ENCODE peak calls at places on chromosomes 6 and 20, in five cellular contexts. X is activated T-cell treated with anti-CD3 and anti-CD28 coated beads for 1 hour, P is AG04449, T is RPMI7951, Y is hepatocyte. L is an unnamed sample.

GRCh38 chr20:35048739-35049138 is 43.9 kb downstream of the TRPC4AP start:
- DNase-seq in Y (no peak), T (peak), P (no peak), X (no peak), L (no peak)

GRCh38 chr6:11500008-11500407 is 37.5 kb upstream of the TMEM170B start:
- DNase-seq in P (peak), X (no peak), T (peak), Y (no peak), L (no peak)

GRCh38 chr6:126607281-126607680 is 267.4 kb downstream of the CENPW start:
- DNase-seq in Y (no peak), T (no peak), X (no peak), P (no peak), L (no peak)

GRCh38 chr6:156599367-156599766 is 177.8 kb upstream of the ARID1B start:
- DNase-seq in X (no peak), T (no peak), Y (no peak), P (no peak), L (no peak)

GRCh38 chr20:22928679-22929078 is 106.4 kb upstream of the SSTR4 start:
- DNase-seq in X (no peak), P (no peak), T (no peak), Y (no peak), L (no peak)

GRCh38 chr6:70412797-70413113 is 553 bp upstream of the FAM135A start:
- DNase-seq in X (no peak), T (no peak), P (no peak), Y (no peak), L (no peak)

GRCh38 chr6:56450882-56451739 is 191.6 kb downstream of the DST start:
- DNase-seq in X (no peak), Y (peak), T (peak), P (peak), L (no peak)

GRCh38 chr20:35395728-35396127 is 16.0 kb downstream of the UQCC1 start:
- DNase-seq in P (peak), T (no peak), X (no peak), Y (no peak), L (no peak)

GRCh38 chr6:4774715-4775590 is 1.3 kb upstream of the CDYL start:
- DNase-seq in Y (peak), X (peak), T (no peak), P (no peak), L (no peak)

GRCh38 chr20:8129211-8129986 is 2.7 kb upstream of the PLCB1 start:
- DNase-seq in T (no peak), X (no peak), Y (no peak), P (no peak), L (no peak)

GRCh38 chr6:32941412-32941784 is 570 bp upstream of the HLA-DMB start:
- DNase-seq in T (no peak), X (peak), Y (no peak), P (no peak), L (no peak)

GRCh38 chr6:81756690-81757089 is 4.2 kb upstream of the TENT5A start:
- DNase-seq in Y (no peak), X (no peak), P (no peak), T (no peak), L (no peak)